ENCODE peak calls at places on chromosomes 5 and 9, in ten cellular contexts. E is astrocyte of the spinal cord; X is NCI-H1092 treated with DMSO at 0.1 percent for 48 hours; L is AG20443; W is stimulated activated CD8-positive, alpha-beta memory T cell treated with anti-CD3 and anti-CD28 coated beads, Interleukin-4, amount 100 ng/mL, for 48 hours; K is stimulated activated CD4-positive, alpha-beta T cell treated with anti-CD3 and anti-CD28 coated beads, Interleukin-2, amount 100 ng/mL, for 48 hours; R is head of caudate nucleus; U is AG10803; Z is CD8-positive, alpha-beta T cell; V is fibroblast of lung. Y is an unnamed sample.

GRCh38 chr5:139711067-139711851 is 63.1 kb downstream of the CXXC5 start:
- DNase-seq in E (peak), X (peak), L (peak), W (peak), K (peak), R (peak), U (peak), Z (peak), V (peak), Y (peak)

GRCh38 chr9:100167176-100167575 is 68.1 kb downstream of the INVS start:
- DNase-seq in E (peak), X (no peak), L (no peak), W (no peak), K (no peak), R (no peak), U (no peak), Z (no peak), V (peak), Y (no peak)

GRCh38 chr9:17625644-17626388 is 47.0 kb downstream of the SH3GL2 start:
- DNase-seq in E (peak), X (peak), L (no peak), W (no peak), K (no peak), R (no peak), U (no peak), Z (no peak), V (peak), Y (no peak)

GRCh38 chr5:150590979-150591411 is 49.5 kb upstream of the SYNPO start:
- DNase-seq in E (no peak), X (no peak), L (no peak), W (no peak), K (no peak), R (peak), U (no peak), Z (no peak), V (peak), Y (peak)

GRCh38 chr9:86353591-86354047 is 591 bp downstream of the TUT7 start:
- DNase-seq in E (no peak), X (peak), L (no peak), W (peak), K (peak), R (no peak), U (no peak), Z (no peak), V (no peak), Y (peak)

GRCh38 chr5:32083981-32084430 is 90.1 kb downstream of the GOLPH3 start:
- DNase-seq in E (no peak), X (no peak), L (no peak), W (no peak), K (no peak), R (peak), U (no peak), Z (no peak), V (no peak), Y (no peak)

GRCh38 chr5:158023266-158023665 is 164.3 kb upstream of the CLINT1 start:
- DNase-seq in E (no peak), X (no peak), L (no peak), W (no peak), K (no peak), R (no peak), U (no peak), Z (no peak), V (peak), Y (no peak)

GRCh38 chr5:65855758-65856157 is 70.6 kb upstream of the ERBIN start:
- DNase-seq in E (no peak), X (peak), L (no peak), W (no peak), K (no peak), R (no peak), U (peak), Z (no peak), V (no peak), Y (no peak)

GRCh38 chr9:114958021-114958846 is 27.8 kb upstream of the TNFSF8 start:
- DNase-seq in E (no peak), X (no peak), L (peak), W (peak), K (peak), R (peak), U (no peak), Z (no peak), V (peak), Y (no peak)

GRCh38 chr9:34783951-34784487 is 74.1 kb upstream of the CCL21 start:
- DNase-seq in E (no peak), X (no peak), L (no peak), W (no peak), K (no peak), R (peak), U (no peak), Z (no peak), V (no peak), Y (no peak)

GRCh38 chr5:153974131-153974812 is 64.4 kb downstream of the FAM114A2 start:
- DNase-seq in E (peak), X (peak), L (peak), W (peak), K (peak), R (peak), U (peak), Z (no peak), V (peak), Y (peak)

GRCh38 chr9:114370251-114370984 is 17.4 kb downstream of the AKNA start:
- DNase-seq in E (no peak), X (no peak), L (no peak), W (no peak), K (no peak), R (peak), U (no peak), Z (no peak), V (no peak), Y (no peak)

GRCh38 chr5:19270153-19270552 is 717.8 kb downstream of the CDH18 start:
- DNase-seq in E (no peak), X (peak), L (no peak), W (no peak), K (no peak), R (peak), U (no peak), Z (no peak), V (no peak), Y (no peak)

GRCh38 chr5:6712136-6712581 is 1.1 kb upstream of the TENT4A start:
- DNase-seq in E (peak), X (peak), L (peak), W (peak), K (peak), R (peak), U (peak), Z (no peak), V (peak), Y (peak)

GRCh38 chr5:112691758-112692157 is 45.9 kb upstream of the APC start:
- DNase-seq in E (no peak), X (no peak), L (no peak), W (peak), K (no peak), R (no peak), U (no peak), Z (no peak), V (no peak), Y (peak)

GRCh38 chr5:109315245-109315644 is 94.5 kb downstream of the PJA2 start:
- DNase-seq in E (no peak), X (no peak), L (no peak), W (no peak), K (no peak), R (no peak), U (no peak), Z (no peak), V (no peak), Y (no peak)

GRCh38 chr5:54663876-54664275 is 146.3 kb downstream of the SNX18 start:
- DNase-seq in E (peak), X (no peak), L (peak), W (no peak), K (no peak), R (peak), U (peak), Z (no peak), V (peak), Y (no peak)

GRCh38 chr5:168836603-168837245 is 257.6 kb upstream of the PANK3 start:
- DNase-seq in E (no peak), X (no peak), L (no peak), W (no peak), K (no peak), R (no peak), U (no peak), Z (no peak), V (no peak), Y (no peak)

GRCh38 chr5:75045071-75045470 is 7.3 kb downstream of the GCNT4 start:
- DNase-seq in E (no peak), X (no peak), L (no peak), W (no peak), K (no peak), R (no peak), U (no peak), Z (no peak), V (no peak), Y (no peak)

GRCh38 chr9:134768332-134769083 is 112.1 kb upstream of the FCN2 start:
- DNase-seq in E (no peak), X (no peak), L (peak), W (no peak), K (no peak), R (no peak), U (peak), Z (no peak), V (no peak), Y (no peak)

GRCh38 chr9:26789959-26790358 is 102.6 kb downstream of the CAAP1 start:
- DNase-seq in E (no peak), X (no peak), L (peak), W (no peak), K (no peak), R (no peak), U (no peak), Z (no peak), V (peak), Y (no peak)

GRCh38 chr9:136700959-136701664 is 11.3 kb upstream of the DIPK1B start:
- DNase-seq in E (no peak), X (no peak), L (no peak), W (peak), K (peak), R (no peak), U (no peak), Z (peak), V (no peak), Y (no peak)

GRCh38 chr5:143695244-143695885 is 116.6 kb upstream of the HMHB1 start:
- DNase-seq in E (no peak), X (no peak), L (no peak), W (no peak), K (no peak), R (no peak), U (no peak), Z (no peak), V (no peak), Y (no peak)

GRCh38 chr5:150239794-150240122 is 49.8 kb downstream of the CAMK2A start:
- DNase-seq in E (no peak), X (no peak), L (no peak), W (no peak), K (no peak), R (no peak), U (no peak), Z (no peak), V (no peak), Y (no peak)

GRCh38 chr9:88319936-88320747 is 68.1 kb upstream of the SPIN1 start:
- DNase-seq in E (no peak), X (no peak), L (peak), W (no peak), K (no peak), R (no peak), U (peak), Z (no peak), V (peak), Y (no peak)

GRCh38 chr9:95379630-95380029 is 62.1 kb upstream of the FANCC start:
- DNase-seq in E (no peak), X (peak), L (no peak), W (peak), K (no peak), R (no peak), U (no peak), Z (no peak), V (no peak), Y (no peak)

GRCh38 chr5:144812770-144813169 is 642.1 kb downstream of the KCTD16 start:
- DNase-seq in E (peak), X (no peak), L (peak), W (no peak), K (no peak), R (no peak), U (peak), Z (no peak), V (peak), Y (no peak)

GRCh38 chr9:19938990-19939736 is 150.3 kb upstream of the SLC24A2 start:
- DNase-seq in E (no peak), X (no peak), L (no peak), W (no peak), K (no peak), R (no peak), U (no peak), Z (no peak), V (no peak), Y (no peak)

GRCh38 chr5:38134750-38135330 is 123.5 kb upstream of the EGFLAM start:
- DNase-seq in E (no peak), X (no peak), L (no peak), W (no peak), K (no peak), R (no peak), U (no peak), Z (no peak), V (no peak), Y (no peak)

GRCh38 chr5:118301696-118302095 is 686.7 kb downstream of the DTWD2 start:
- DNase-seq in E (no peak), X (no peak), L (no peak), W (no peak), K (no peak), R (no peak), U (no peak), Z (no peak), V (no peak), Y (no peak)

GRCh38 chr5:61625682-61626620 is 293.9 kb downstream of the ZSWIM6 start:
- DNase-seq in E (peak), X (no peak), L (peak), W (peak), K (peak), R (peak), U (peak), Z (no peak), V (peak), Y (peak)

GRCh38 chr5:66100851-66101250 is 43.2 kb upstream of the SREK1 start:
- DNase-seq in E (no peak), X (no peak), L (no peak), W (no peak), K (no peak), R (no peak), U (no peak), Z (no peak), V (no peak), Y (no peak)

GRCh38 chr5:62206150-62206829 is 99.7 kb upstream of the KIF2A start:
- DNase-seq in E (no peak), X (peak), L (peak), W (no peak), K (no peak), R (peak), U (peak), Z (no peak), V (no peak), Y (peak)